ENCODE peak calls at places on chromosomes 13 and 19, in four cellular contexts. S, C, K and V are unnamed samples.

GRCh38 chr13:101690871-101691270 is 238.4 kb downstream of the ITGBL1 start:
- DNase-seq in C (no peak), K (no peak), S (no peak), V (no peak)

GRCh38 chr19:46776927-46777911 is 11.2 kb downstream of the SLC1A5 start:
- DNase-seq in C (peak), S (no peak), K (no peak), V (no peak)

GRCh38 chr19:20863176-20863575 is 59.9 kb upstream of the ZNF85 start:
- DNase-seq in K (no peak), C (no peak), S (no peak), V (no peak)

GRCh38 chr13:79458436-79458835 is 22.5 kb upstream of the NDFIP2 start:
- DNase-seq in S (no peak), K (no peak), C (no peak), V (no peak)

GRCh38 chr19:40165362-40165937 is 25.8 kb upstream of the MAP3K10 start:
- DNase-seq in C (peak), K (peak), S (no peak), V (peak)

GRCh38 chr19:14127176-14127575 is 9.2 kb downstream of the ASF1B start:
- DNase-seq in K (no peak), S (no peak), C (no peak), V (no peak)

GRCh38 chr13:99995503-99996176 is 14.1 kb downstream of the ZIC2 start:
- DNase-seq in S (no peak), K (no peak), C (no peak), V (no peak)

GRCh38 chr13:99677388-99677951 is 176.2 kb downstream of the TM9SF2 start:
- DNase-seq in K (no peak), C (no peak), S (no peak), V (no peak)

GRCh38 chr19:14418743-14419037 is 451 bp downstream of the DDX39A start:
- DNase-seq in C (no peak), K (no peak), S (no peak), V (no peak)

DNA sequence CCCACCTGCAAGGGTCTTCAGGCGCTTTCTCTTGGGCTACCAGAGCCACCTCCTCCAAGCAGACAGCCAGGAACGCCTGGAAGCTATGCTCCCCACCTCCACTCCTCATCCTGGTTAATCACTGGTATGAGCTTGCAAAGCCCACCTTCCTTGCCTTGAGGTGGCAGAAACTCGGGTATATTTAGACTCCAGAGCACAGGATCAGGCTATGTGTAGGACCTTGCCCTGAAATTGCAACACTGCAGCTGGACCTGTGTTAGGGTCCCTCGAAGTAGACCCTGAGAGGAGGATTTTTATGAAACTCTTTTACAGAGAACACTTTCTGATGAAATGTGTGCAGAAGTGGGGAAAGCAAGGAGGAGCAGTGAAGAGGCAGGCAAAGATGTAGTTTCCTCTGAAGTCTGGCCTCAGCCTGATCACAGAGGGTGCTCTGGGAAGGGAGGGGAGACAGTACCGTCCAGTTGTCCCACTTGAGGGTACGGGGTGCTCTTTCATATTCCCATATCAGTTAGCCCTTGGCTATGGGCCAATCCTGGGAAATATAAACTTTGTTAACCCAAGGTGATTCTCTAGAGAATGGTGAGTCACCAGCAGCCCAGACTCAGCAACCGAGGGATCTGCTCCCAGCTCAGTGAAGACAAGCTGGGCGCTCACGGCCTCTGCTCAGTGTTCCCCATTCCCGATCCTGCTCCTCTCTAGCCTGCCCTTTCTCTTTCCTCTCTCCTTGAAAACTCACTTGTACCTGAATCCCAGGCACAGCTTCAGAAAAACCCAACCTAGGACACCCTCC is 157.9 kb downstream of the UQCRFS1 start:
- DNase-seq in C (no peak), S (no peak), K (no peak), V (no peak)
- TF ChIP-seq SPI1 in C (no peak), S (no peak), K (no peak), V (no peak)

DNA sequence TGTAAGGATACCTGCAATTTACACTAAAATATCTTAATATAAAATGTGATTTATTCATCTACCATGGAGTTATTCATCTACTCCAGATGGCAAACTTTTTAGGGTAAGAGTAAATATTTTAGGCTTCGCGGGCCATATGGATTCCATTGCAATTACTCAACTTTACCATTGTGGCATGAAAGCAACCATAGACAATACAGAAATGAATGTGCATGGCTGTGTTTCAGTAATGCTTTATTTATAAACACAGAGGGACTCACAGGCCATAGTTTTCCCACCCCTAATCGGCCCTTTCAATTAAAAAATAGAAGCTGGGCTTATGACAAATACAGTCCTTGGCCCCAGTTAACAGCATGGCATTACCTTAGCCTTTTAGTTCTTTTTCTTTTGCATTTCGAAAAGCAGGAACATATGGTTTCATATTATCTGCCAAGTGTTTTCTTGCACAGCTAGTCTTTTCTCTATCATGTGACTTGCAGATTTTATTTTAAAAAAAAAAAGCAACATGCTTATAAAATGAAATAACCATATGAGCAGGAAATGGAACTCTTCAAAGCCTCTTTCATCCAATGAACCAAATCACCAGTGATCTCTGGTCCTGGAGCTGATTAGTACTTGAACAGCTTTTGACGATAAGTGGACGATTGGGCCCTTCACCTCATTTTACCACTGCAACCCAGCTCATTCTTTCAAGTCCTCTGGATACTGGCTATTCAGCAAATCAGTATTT is 64.0 kb downstream of the LHFPL6 start:
- DNase-seq in K (no peak), S (no peak), C (no peak), V (no peak)
- TF ChIP-seq SPI1 in K (no peak), S (no peak), C (no peak), V (no peak)

GRCh38 chr13:51425410-51426042 is 27.3 kb downstream of the INTS6 start:
- DNase-seq in C (no peak), K (no peak), S (no peak), V (no peak)
- TF ChIP-seq SPI1 in C (no peak), K (no peak), S (no peak), V (no peak)

DNA sequence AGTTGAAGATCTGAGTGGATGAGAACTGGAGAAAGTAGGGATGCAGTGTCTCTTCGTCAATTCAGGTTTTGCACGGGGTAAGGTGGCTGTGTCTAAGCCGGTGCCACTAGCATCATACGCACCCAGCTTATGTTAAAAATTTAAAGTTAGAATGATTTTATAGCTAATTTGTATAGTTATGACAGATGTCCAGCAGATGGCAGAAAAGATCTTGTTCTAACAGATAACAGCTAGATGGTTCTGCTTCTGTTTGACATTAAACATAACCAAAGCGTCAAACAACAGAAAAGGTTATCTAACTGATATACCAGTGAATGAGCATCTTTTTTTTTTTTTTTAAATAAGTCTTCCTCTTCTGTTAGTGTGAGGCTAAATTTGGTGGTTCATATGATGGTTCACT is 18.8 kb upstream of the EDDM13 start:
- DNase-seq in C (peak), K (peak), S (no peak), V (peak)
- TF ChIP-seq SPI1 in C (no peak), K (no peak), S (no peak), V (no peak)

DNA sequence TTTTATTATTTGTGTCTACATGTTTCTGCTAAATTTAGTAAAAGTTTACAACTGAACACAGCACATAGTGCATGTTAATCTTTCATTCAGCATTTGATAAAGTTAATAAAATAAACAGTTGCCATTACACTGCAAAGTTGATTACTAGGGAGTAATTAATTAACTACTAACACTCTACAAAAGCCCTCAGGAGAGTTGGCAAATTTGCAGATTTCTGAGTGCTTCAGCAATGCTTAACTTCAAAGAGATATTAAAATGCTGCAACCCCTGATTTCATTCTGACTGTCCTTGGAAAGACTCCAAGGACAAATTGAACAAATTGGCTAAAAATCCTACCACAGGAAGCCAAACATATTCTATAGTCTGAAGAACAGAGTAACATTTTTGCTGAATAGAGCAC is 1542.9 kb downstream of the SLITRK5 start:
- DNase-seq in S (no peak), C (no peak), K (no peak), V (no peak)
- TF ChIP-seq SPI1 in S (no peak), C (no peak), K (no peak), V (no peak)

GRCh38 chr13:48580886-48581285 is 48.0 kb upstream of the RCBTB2 start:
- DNase-seq in K (no peak), C (no peak), S (no peak), V (no peak)
- TF ChIP-seq SPI1 in K (no peak), C (no peak), S (no peak), V (no peak)

GRCh38 chr19:12773571-12773970 is 1.8 kb downstream of the HOOK2 start:
- DNase-seq in K (no peak), C (no peak), S (no peak), V (no peak)
- TF ChIP-seq SPI1 in K (no peak), C (no peak), S (no peak), V (no peak)